ENCODE peak calls at places on chromosomes 16 and 17, in nine cellular contexts. D, Y, B, O, G, Q, F, C and R are unnamed samples.

GRCh38 chr16:71846443-71846842 is 667 bp downstream of the ATXN1L start:
- DNase-seq in Y (peak; percentile 51), C (peak; percentile 20), F (no peak), B (peak; percentile 4), O (no peak), D (peak; percentile 77), G (peak; percentile 42), Q (no peak), R (peak; percentile 39)

GRCh38 chr17:2054262-2054739 is 602 bp upstream of the HIC1 start:
- DNase-seq in Y (no peak), Q (no peak), O (no peak), B (no peak), C (peak; percentile 66), F (no peak), D (no peak), G (peak; percentile 77), R (no peak)

GRCh38 chr16:14004031-14004718 is 66.9 kb upstream of the MRTFB start:
- DNase-seq in C (no peak), F (no peak), Q (no peak), B (no peak), Y (no peak), D (no peak), O (no peak), G (no peak), R (no peak)

GRCh38 chr16:87317766-87318121 is 552 bp upstream of the C16orf95 start:
- DNase-seq in O (no peak), F (no peak), B (peak; percentile 31), Y (no peak), D (peak; percentile 23), G (peak; percentile 66), Q (no peak), C (peak; percentile 75), R (peak; percentile 79)

GRCh38 chr17:48123111-48123510 is 15.5 kb downstream of the SNX11 start:
- DNase-seq in F (no peak), Q (no peak), G (no peak), Y (peak; percentile 81), D (no peak), B (peak; percentile 93), O (no peak), C (no peak), R (no peak)

GRCh38 chr16:86222541-86222940 is 287.8 kb upstream of the FOXF1 start:
- DNase-seq in B (no peak), F (no peak), Q (no peak), D (no peak), C (peak; percentile 82), G (peak; percentile 6), O (peak; percentile 26), Y (peak; percentile 27), R (peak; percentile 38)

GRCh38 chr16:12178251-12178990 is 201.9 kb downstream of the SNX29 start:
- DNase-seq in O (no peak), G (peak; percentile 69), Q (no peak), D (no peak), B (no peak), F (no peak), Y (peak; percentile 55), C (peak; percentile 62), R (peak; percentile 79)

GRCh38 chr17:35241520-35241919 is 1.4 kb upstream of the SLFN5 start:
- DNase-seq in O (no peak), F (no peak), D (no peak), G (no peak), B (no peak), Y (no peak), C (no peak), Q (no peak), R (no peak)

GRCh38 chr17:45123930-45124796 is 8.2 kb downstream of the PLCD3 start:
- DNase-seq in O (peak; percentile 93), Y (no peak), G (peak; percentile 93), D (no peak), C (peak; percentile 84), Q (peak; percentile 67), B (no peak), F (no peak), R (peak; percentile 93)

GRCh38 chr17:55456307-55457240 is 34.9 kb upstream of the MMD start:
- DNase-seq in B (no peak), G (no peak), O (no peak), Y (no peak), F (no peak), C (peak; percentile 50), D (no peak), Q (no peak), R (no peak)

GRCh38 chr16:50505115-50505514 is 43.1 kb upstream of the NKD1 start:
- DNase-seq in B (no peak), O (no peak), D (no peak), F (no peak), G (no peak), Y (no peak), Q (no peak), C (no peak), R (no peak)

GRCh38 chr17:69608808-69609494 is 194.5 kb downstream of the MAP2K6 start:
- DNase-seq in G (peak; percentile 94), Q (peak; percentile 91), B (peak; percentile 20), D (no peak), O (no peak), F (no peak), C (peak; percentile 91), Y (no peak), R (peak; percentile 64)